ENCODE peak calls at places on chromosomes 13 and 19, in nine cellular contexts. N, S, J, G, B, D, T, M and W are unnamed samples.

GRCh38 chr13:29573190-29573589 is 22.3 kb downstream of the SLC7A1 start:
- DNase-seq in N (no peak), S (peak; percentile 38), J (no peak), G (peak; percentile 72), B (peak; percentile 81), D (peak; percentile 46), T (peak; percentile 70), M (no peak), W (no peak)

GRCh38 chr13:111424134-111424533 is 103.7 kb downstream of the TEX29 start:
- DNase-seq in N (no peak), S (no peak), J (no peak), G (no peak), B (no peak), D (no peak), T (no peak), M (no peak), W (no peak)

GRCh38 chr13:72643339-72643989 is 84.0 kb downstream of the MZT1 start:
- DNase-seq in N (peak; percentile 44), S (peak; percentile 68), J (no peak), G (peak; percentile 28), B (peak; percentile 29), D (peak; percentile 47), T (no peak), M (peak; percentile 13), W (peak; percentile 64)

GRCh38 chr19:55116232-55117062 is 990 bp downstream of the PPP1R12C start:
- DNase-seq in N (peak; percentile 45), S (peak; percentile 67), J (no peak), G (peak; percentile 76), B (peak; percentile 67), D (peak; percentile 83), T (peak; percentile 80), M (no peak), W (no peak)

GRCh38 chr19:38044267-38045111 is 137.5 kb downstream of the SIPA1L3 start:
- DNase-seq in N (peak; percentile 61), S (peak; percentile 63), J (no peak), G (no peak), B (no peak), D (no peak), T (no peak), M (no peak), W (no peak)

GRCh38 chr13:100497394-100497793 is 91.2 kb downstream of the GGACT start:
- DNase-seq in N (peak; percentile 71), S (peak; percentile 74), J (no peak), G (no peak), B (no peak), D (no peak), T (no peak), M (peak; percentile 39), W (no peak)

GRCh38 chr19:7595466-7596133 is at the start of gene CAMSAP3:
- DNase-seq in N (no peak), S (no peak), J (no peak), G (no peak), B (peak; percentile 61), D (no peak), T (no peak), M (no peak), W (peak; percentile 42)

GRCh38 chr13:37617162-37617561 is 18.6 kb upstream of the POSTN start:
- DNase-seq in N (peak; percentile 76), S (peak; percentile 92), J (no peak), G (no peak), B (no peak), D (no peak), T (no peak), M (peak; percentile 42), W (no peak)

GRCh38 chr19:55173717-55174409 is 6.2 kb downstream of the SYT5 start:
- DNase-seq in N (peak; percentile 57), S (peak; percentile 53), J (no peak), G (peak; percentile 27), B (peak; percentile 25), D (peak; percentile 66), T (no peak), M (no peak), W (peak; percentile 54)

GRCh38 chr19:1063030-1063908 is 3.7 kb upstream of the ARHGAP45 start:
- DNase-seq in N (no peak), S (no peak), J (no peak), G (no peak), B (no peak), D (no peak), T (peak; percentile 70), M (no peak), W (no peak)

GRCh38 chr19:11378319-11379189 is 4.1 kb downstream of the SWSAP1 start:
- DNase-seq in N (peak; percentile 85), S (peak; percentile 88), J (no peak), G (no peak), B (peak; percentile 42), D (peak; percentile 64), T (no peak), M (no peak), W (peak; percentile 76)

GRCh38 chr19:6413291-6413690 is 11.3 kb downstream of the KHSRP start:
- DNase-seq in N (no peak), S (no peak), J (no peak), G (no peak), B (no peak), D (no peak), T (no peak), M (no peak), W (no peak)

GRCh38 chr19:10471909-10472308 is 31.2 kb downstream of the KEAP1 start:
- DNase-seq in N (peak; percentile 43), S (peak; percentile 65), J (no peak), G (no peak), B (peak; percentile 22), D (no peak), T (no peak), M (no peak), W (no peak)

GRCh38 chr13:97809576-97809975 is 143.9 kb upstream of the IPO5 start:
- DNase-seq in N (peak; percentile 8), S (peak; percentile 10), J (no peak), G (no peak), B (no peak), D (no peak), T (no peak), M (peak; percentile 13), W (no peak)

GRCh38 chr13:45195421-45195820 is 5.4 kb downstream of the KCTD4 start:
- DNase-seq in N (no peak), S (no peak), J (no peak), G (no peak), B (no peak), D (no peak), T (no peak), M (no peak), W (no peak)

GRCh38 chr13:100535401-100536135 is 53.0 kb downstream of the GGACT start:
- DNase-seq in N (no peak), S (peak; percentile 63), J (no peak), G (peak; percentile 53), B (no peak), D (no peak), T (no peak), M (no peak), W (no peak)

GRCh38 chr19:17326595-17326966 is 8.1 kb downstream of the ANO8 start:
- DNase-seq in N (no peak), S (no peak), J (no peak), G (no peak), B (no peak), D (no peak), T (no peak), M (no peak), W (no peak)

GRCh38 chr13:44653261-44653660 is 77.1 kb upstream of the TSC22D1 start:
- DNase-seq in N (peak; percentile 36), S (no peak), J (no peak), G (no peak), B (no peak), D (no peak), T (no peak), M (no peak), W (no peak)

GRCh38 chr19:12090807-12091206 is 26.3 kb downstream of the ZNF844 start:
- DNase-seq in N (peak; percentile 45), S (peak; percentile 75), J (no peak), G (peak; percentile 51), B (peak; percentile 61), D (peak; percentile 72), T (peak; percentile 71), M (no peak), W (no peak)

GRCh38 chr19:46926201-46927071 is 65.6 kb downstream of the ARHGAP35 start:
- DNase-seq in N (no peak), S (no peak), J (no peak), G (no peak), B (no peak), D (no peak), T (no peak), M (no peak), W (no peak)

GRCh38 chr13:105513448-105513847 is 1022.0 kb downstream of the EFNB2 start:
- DNase-seq in N (no peak), S (no peak), J (no peak), G (no peak), B (no peak), D (no peak), T (no peak), M (no peak), W (no peak)

DNA sequence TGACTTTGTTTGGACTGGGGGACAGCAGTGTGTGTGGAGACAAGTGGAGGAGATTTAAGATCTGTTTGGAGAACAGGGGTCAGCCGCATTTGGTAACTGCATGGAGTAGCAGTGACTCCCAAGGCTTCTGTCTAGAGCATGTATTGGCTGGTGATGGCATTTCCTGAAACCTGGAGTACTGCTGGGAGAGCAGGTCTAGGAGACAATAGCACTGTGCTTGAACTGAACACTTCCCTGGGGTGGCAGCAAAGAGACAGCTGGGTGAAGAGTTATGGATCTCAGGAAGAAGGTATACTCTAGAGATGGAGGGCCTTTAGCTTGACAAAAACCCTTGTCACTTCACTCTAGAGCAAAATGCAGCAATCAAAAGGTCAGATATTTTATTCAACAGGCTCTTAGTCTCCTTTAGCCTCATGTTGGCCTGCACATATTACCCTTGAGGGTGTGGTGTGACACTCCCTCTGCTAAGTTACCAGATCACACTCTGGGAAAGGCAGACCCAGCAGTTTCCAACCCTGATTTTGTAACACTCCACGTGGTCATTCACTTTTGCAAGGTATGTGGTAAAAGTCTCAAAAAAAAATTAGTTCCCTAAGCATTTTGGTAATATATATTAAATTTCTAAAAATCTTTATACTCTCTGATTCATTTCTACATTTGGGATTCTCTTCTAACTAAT is 70.2 kb downstream of the DHRS12 start:
- DNase-seq in N (no peak), S (peak; percentile 19), J (no peak), G (no peak), B (no peak), D (no peak), T (no peak), M (no peak), W (no peak)
- TF ChIP-seq CTCF in N (no peak), S (no peak), J (no peak), G (no peak), B (no peak), D (no peak), T (no peak), M (no peak), W (no peak)

GRCh38 chr19:42325896-42326771 is 699 bp downstream of the MEGF8 start:
- DNase-seq in N (no peak), S (no peak), J (no peak), G (no peak), B (no peak), D (peak; percentile 45), T (peak; percentile 68), M (no peak), W (peak; percentile 39)
- TF ChIP-seq CTCF in N (no peak), S (no peak), J (no peak), G (no peak), B (peak; percentile 7), D (peak; percentile 15), T (peak; percentile 9), M (no peak), W (no peak)

GRCh38 chr13:26601669-26602068 is 44.2 kb downstream of the WASF3 start:
- DNase-seq in N (no peak), S (peak; percentile 65), J (no peak), G (no peak), B (no peak), D (no peak), T (no peak), M (no peak), W (no peak)
- TF ChIP-seq CTCF in N (no peak), S (no peak), J (no peak), G (no peak), B (no peak), D (no peak), T (no peak), M (peak; percentile 11), W (no peak)

GRCh38 chr13:81639984-81640582 is 1299.2 kb upstream of the SPRY2 start:
- DNase-seq in N (no peak), S (no peak), J (no peak), G (no peak), B (peak; percentile 12), D (no peak), T (no peak), M (no peak), W (peak; percentile 8)
- TF ChIP-seq CTCF in N (peak; percentile 42), S (peak; percentile 23), J (no peak), G (no peak), B (peak; percentile 45), D (no peak), T (no peak), M (peak; percentile 46), W (peak; percentile 73)